ENCODE peak calls at places on chromosomes 2 and 18, in six cellular contexts. Q is adrenal gland; S is CD8-positive, alpha-beta T cell; X is A549; M is testis; T is effector memory CD4-positive, alpha-beta T cell. G is an unnamed sample. For H3K4me1 and H3K9me3, the result is how much of the 10 kb centered on the place peaks cover.

GRCh38 chr2:72082021-72082739 is 65.5 kb downstream of the CYP26B1 start:
- DNase-seq in S (no peak), M (no peak), T (no peak), Q (no peak), X (no peak), G (no peak)

GRCh38 chr2:28390857-28391563 is 1.6 kb upstream of the FOSL2 start:
- DNase-seq in T (no peak), Q (peak), X (peak), M (peak), S (no peak), G (peak)

GRCh38 chr18:49483198-49483597 is 3.8 kb downstream of the C18orf32 start:
- DNase-seq in S (no peak), X (no peak), T (no peak), M (no peak), Q (no peak), G (no peak)

GRCh38 chr2:28134262-28134812 is 243.8 kb downstream of the BABAM2 start:
- DNase-seq in T (no peak), S (no peak), M (peak), Q (no peak), X (no peak), G (peak)

GRCh38 chr2:10019174-10019971 is 24.0 kb upstream of the KLF11 start:
- DNase-seq in Q (no peak), S (no peak), M (no peak), X (no peak), T (no peak), G (no peak)

GRCh38 chr2:24981742-24982141 is 10.0 kb upstream of the DNAJC27 start:
- DNase-seq in M (no peak), S (no peak), Q (no peak), X (no peak), T (no peak), G (no peak)

GRCh38 chr18:27331606-27332005 is 146.5 kb upstream of the CHST9 start:
- DNase-seq in T (no peak), X (no peak), M (no peak), Q (no peak), S (no peak), G (no peak)

GRCh38 chr2:239035361-239035814 is 187.5 kb downstream of the TWIST2 start:
- DNase-seq in S (peak), X (peak), Q (peak), T (peak), M (peak), G (peak)

GRCh38 chr2:205850611-205851010 is 168.3 kb downstream of the NRP2 start:
- DNase-seq in X (no peak), T (no peak), M (no peak), S (no peak), Q (no peak), G (no peak)

GRCh38 chr2:68796306-68796905 is 61.8 kb downstream of the ARHGAP25 start:
- DNase-seq in M (no peak), X (no peak), Q (no peak), S (no peak), T (no peak), G (no peak)

GRCh38 chr18:58054041-58054733 is 10.2 kb downstream of the NEDD4L start:
- DNase-seq in X (no peak), T (no peak), S (no peak), M (no peak), Q (no peak), G (no peak)

GRCh38 chr18:32714571-32715148 is 58.2 kb downstream of the KLHL14 start:
- DNase-seq in Q (peak), S (no peak), X (peak), T (no peak), M (peak), G (peak)

DNA sequence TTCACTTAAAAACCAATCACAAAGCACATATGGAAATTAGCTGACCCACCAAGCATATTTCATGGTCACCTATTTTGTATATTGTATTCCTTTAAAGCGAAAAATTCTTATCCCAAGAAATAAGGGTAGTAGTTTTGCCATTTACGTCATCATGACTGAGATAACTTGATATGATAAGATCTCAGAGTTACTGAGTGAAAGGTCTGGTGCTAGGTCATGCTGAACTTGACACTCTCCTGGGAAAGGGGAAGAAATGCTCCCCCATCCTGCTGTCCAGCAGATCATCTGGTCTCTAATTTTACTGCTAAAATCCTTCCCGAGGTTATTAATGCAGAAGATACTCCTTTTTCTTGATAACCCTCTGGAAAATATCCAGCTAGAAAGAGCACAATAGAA is 78.3 kb downstream of the BCL2 start:
- DNase-seq in M (no peak), X (no peak), T (no peak), S (no peak), Q (no peak), G (no peak)
- H3K4me1 ChIP-seq in M (under half), X (under half), T (under half), S (under half), Q (under half), G (under half)

GRCh38 chr2:88721268-88721667 is 29.8 kb downstream of the RPIA start:
- DNase-seq in S (no peak), X (no peak), Q (no peak), T (no peak), M (no peak), G (no peak)
- H3K9me3 ChIP-seq in S (under half), X (under half), Q (under half), T (under half), M (under half), G (under half)

GRCh38 chr18:23575309-23575651 is 11.0 kb downstream of the NPC1 start:
- DNase-seq in T (no peak), M (no peak), Q (no peak), X (no peak), S (no peak), G (no peak)

GRCh38 chr18:23573020-23573419 is 13.3 kb downstream of the NPC1 start:
- DNase-seq in Q (no peak), T (no peak), X (no peak), M (no peak), S (no peak), G (no peak)

GRCh38 chr18:23572570-23572969 is 13.7 kb downstream of the NPC1 start:
- DNase-seq in X (no peak), T (no peak), M (no peak), Q (no peak), S (no peak), G (no peak)

GRCh38 chr18:23573948-23574431 is 12.3 kb downstream of the NPC1 start:
- DNase-seq in T (peak), X (no peak), S (peak), Q (peak), M (no peak), G (no peak)

GRCh38 chr18:23574611-23575308 is 11.5 kb downstream of the NPC1 start:
- DNase-seq in S (no peak), X (no peak), M (no peak), T (no peak), Q (no peak), G (no peak)
- H3K4me1 ChIP-seq in S (under half), X (under half), M (under half), T (under half), Q (under half), G (under half)

GRCh38 chr18:73220639-73221038 is 352.9 kb upstream of the NETO1 start:
- DNase-seq in S (no peak), T (no peak), Q (no peak), M (no peak), X (no peak), G (no peak)

GRCh38 chr18:73218293-73218692 is 350.5 kb upstream of the NETO1 start:
- DNase-seq in X (no peak), S (no peak), T (no peak), M (no peak), Q (no peak), G (no peak)

GRCh38 chr18:73214970-73215369 is 347.2 kb upstream of the NETO1 start:
- DNase-seq in T (no peak), M (no peak), S (no peak), Q (no peak), X (no peak), G (no peak)
- H3K9me3 ChIP-seq in T (under half), M (under half), S (under half), Q (under half), X (under half), G (under half)

GRCh38 chr2:170077830-170078569 is 99.9 kb upstream of the MYO3B start:
- DNase-seq in Q (no peak), S (no peak), M (no peak), X (no peak), T (no peak), G (no peak)

GRCh38 chr2:170070778-170071177 is 107.2 kb upstream of the MYO3B start:
- DNase-seq in Q (no peak), T (no peak), S (no peak), X (no peak), M (no peak), G (no peak)

GRCh38 chr2:170073288-170073687 is 104.7 kb upstream of the MYO3B start:
- DNase-seq in Q (peak), X (no peak), T (no peak), S (no peak), M (peak), G (peak)

DNA sequence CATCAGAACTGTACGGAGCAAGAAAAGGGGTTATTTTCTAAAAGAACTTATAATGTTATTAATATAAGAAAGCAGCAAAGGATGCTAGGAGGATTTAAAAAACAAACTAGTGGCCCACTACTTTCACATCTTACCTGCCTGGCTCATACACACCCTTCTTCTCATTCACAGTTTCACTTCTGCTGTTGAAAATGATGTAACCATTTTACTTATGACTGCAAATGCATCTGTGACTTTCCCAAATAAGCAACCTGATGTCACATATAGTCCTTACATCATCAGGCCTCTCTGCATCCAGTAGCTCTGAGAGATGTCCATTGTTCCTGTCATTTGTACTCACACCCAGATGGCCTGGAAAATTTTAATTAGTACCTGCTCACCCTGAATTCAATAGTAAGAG is 101.8 kb upstream of the MYO3B start:
- DNase-seq in M (no peak), S (no peak), X (no peak), Q (no peak), T (no peak), G (no peak)
- H3K4me1 ChIP-seq in M (under half), S (under half), X (under half), Q (under half), T (under half), G (under half)

GRCh38 chr18:79897940-79898625 is 53.4 kb downstream of the SLC66A2 start:
- DNase-seq in T (no peak), S (no peak), M (peak), X (no peak), Q (no peak), G (no peak)

GRCh38 chr18:79900610-79901570 is 50.6 kb downstream of the SLC66A2 start:
- DNase-seq in Q (no peak), M (peak), X (no peak), T (no peak), S (no peak), G (no peak)

GRCh38 chr18:79899609-79900435 is 51.6 kb downstream of the SLC66A2 start:
- DNase-seq in X (no peak), Q (no peak), T (no peak), M (peak), S (no peak), G (no peak)

GRCh38 chr18:79898952-79899608 is 52.4 kb downstream of the SLC66A2 start:
- DNase-seq in X (no peak), Q (no peak), T (no peak), M (peak), S (no peak), G (no peak)

GRCh38 chr18:79896746-79897145 is 54.7 kb downstream of the SLC66A2 start:
- DNase-seq in M (no peak), S (no peak), Q (no peak), X (no peak), T (no peak), G (no peak)
- H3K9me3 ChIP-seq in M (under half), S (under half), Q (under half), X (under half), T (under half), G (under half)

DNA sequence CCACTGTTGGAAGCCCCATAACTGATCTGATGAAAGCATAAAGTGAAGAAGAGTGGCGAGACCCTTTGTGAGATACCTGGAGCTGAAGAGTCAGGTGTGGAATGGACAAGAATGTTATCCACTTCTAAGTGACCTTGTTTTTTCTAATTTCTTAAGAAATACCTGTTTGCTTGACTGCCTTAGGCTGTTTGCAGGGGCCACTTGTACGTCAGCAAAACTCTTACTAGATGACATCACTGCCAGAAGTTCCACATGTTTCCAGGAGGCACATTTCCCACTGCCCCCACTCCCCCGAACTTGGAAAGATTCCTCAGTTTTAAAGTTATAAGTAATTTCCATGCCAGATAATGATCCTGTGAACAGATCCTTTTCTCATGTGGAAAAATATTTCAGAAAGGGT is 8.0 kb downstream of the EPAS1 start:
- DNase-seq in Q (no peak), X (no peak), T (no peak), M (no peak), S (no peak), G (no peak)
- H3K4me1 ChIP-seq in Q (under half), X (half or more), T (under half), M (under half), S (under half), G (under half)

GRCh38 chr18:33863912-33864311 is 285.9 kb downstream of the ASXL3 start:
- DNase-seq in S (no peak), T (no peak), X (no peak), Q (no peak), M (no peak), G (no peak)
- H3K9me3 ChIP-seq in S (under half), T (under half), X (under half), Q (under half), M (under half), G (under half)

GRCh38 chr2:70091816-70092215 is 4.5 kb downstream of the PCBP1 start:
- DNase-seq in X (no peak), M (no peak), S (no peak), T (no peak), Q (no peak), G (no peak)
- H3K4me1 ChIP-seq in X (under half), M (under half), S (half or more), T (under half), Q (under half), G (under half)